ENCODE peak calls at places on chromosomes 6 and 20, in seven cellular contexts. One of them, this sample, is unnamed.

GRCh38 chr20:43323592-43323991 is 133.9 kb upstream of the PTPRT start:
- DNase-seq in adrenal gland: no peak
- DNase-seq in uterus: no peak
- DNase-seq in IMR-90: no peak
- DNase-seq in sigmoid colon: no peak
- DNase-seq in body of pancreas: no peak
- DNase-seq in tibial nerve: no peak
- DNase-seq in this sample: no peak

GRCh38 chr6:68468244-68468884 is 166.7 kb upstream of the ADGRB3 start:
- DNase-seq in adrenal gland: no peak
- DNase-seq in uterus: no peak
- DNase-seq in IMR-90: no peak
- DNase-seq in sigmoid colon: no peak
- DNase-seq in body of pancreas: no peak
- DNase-seq in tibial nerve: no peak
- DNase-seq in this sample: no peak

GRCh38 chr6:1285589-1286340 is 26.1 kb upstream of the FOXQ1 start:
- DNase-seq in adrenal gland: peak
- DNase-seq in uterus: no peak
- DNase-seq in IMR-90: peak
- DNase-seq in sigmoid colon: no peak
- DNase-seq in body of pancreas: no peak
- DNase-seq in tibial nerve: no peak
- DNase-seq in this sample: no peak

GRCh38 chr6:136791296-136792065 is 796 bp downstream of the MAP3K5 start:
- DNase-seq in adrenal gland: peak
- DNase-seq in uterus: peak
- DNase-seq in IMR-90: peak
- DNase-seq in sigmoid colon: peak
- DNase-seq in body of pancreas: peak
- DNase-seq in tibial nerve: peak
- DNase-seq in this sample: peak

GRCh38 chr20:2374346-2375125 is 6.2 kb upstream of the TGM6 start:
- DNase-seq in adrenal gland: no peak
- DNase-seq in uterus: no peak
- DNase-seq in IMR-90: no peak
- DNase-seq in sigmoid colon: no peak
- DNase-seq in body of pancreas: no peak
- DNase-seq in tibial nerve: no peak
- DNase-seq in this sample: no peak

GRCh38 chr6:19669206-19669605 is 168.0 kb upstream of the ID4 start:
- DNase-seq in adrenal gland: no peak
- DNase-seq in uterus: no peak
- DNase-seq in IMR-90: no peak
- DNase-seq in sigmoid colon: no peak
- DNase-seq in body of pancreas: no peak
- DNase-seq in tibial nerve: no peak
- DNase-seq in this sample: no peak

GRCh38 chr6:90121982-90122381 is 174.7 kb downstream of the BACH2 start:
- DNase-seq in adrenal gland: no peak
- DNase-seq in uterus: no peak
- DNase-seq in IMR-90: peak
- DNase-seq in sigmoid colon: no peak
- DNase-seq in body of pancreas: no peak
- DNase-seq in tibial nerve: no peak
- DNase-seq in this sample: no peak

GRCh38 chr6:20877008-20877937 is 343.0 kb downstream of the CDKAL1 start:
- DNase-seq in adrenal gland: peak
- DNase-seq in uterus: peak
- DNase-seq in IMR-90: peak
- DNase-seq in sigmoid colon: peak
- DNase-seq in body of pancreas: peak
- DNase-seq in tibial nerve: peak
- DNase-seq in this sample: no peak

GRCh38 chr6:93447874-93448273 is 28.5 kb upstream of the EPHA7 start:
- DNase-seq in adrenal gland: no peak
- DNase-seq in uterus: no peak
- DNase-seq in IMR-90: no peak
- DNase-seq in sigmoid colon: no peak
- DNase-seq in body of pancreas: no peak
- DNase-seq in tibial nerve: no peak
- DNase-seq in this sample: no peak

GRCh38 chr6:83113258-83113657 is 45.8 kb downstream of the DOP1A start:
- DNase-seq in adrenal gland: no peak
- DNase-seq in uterus: no peak
- DNase-seq in IMR-90: peak
- DNase-seq in sigmoid colon: no peak
- DNase-seq in body of pancreas: no peak
- DNase-seq in tibial nerve: no peak
- DNase-seq in this sample: no peak

GRCh38 chr6:33641144-33641543 is 20.0 kb downstream of the ITPR3 start:
- DNase-seq in adrenal gland: no peak
- DNase-seq in uterus: no peak
- DNase-seq in IMR-90: no peak
- DNase-seq in sigmoid colon: no peak
- DNase-seq in body of pancreas: no peak
- DNase-seq in tibial nerve: no peak
- DNase-seq in this sample: no peak

GRCh38 chr6:150373260-150373701 is 4.5 kb downstream of the IYD start:
- DNase-seq in adrenal gland: peak
- DNase-seq in uterus: no peak
- DNase-seq in IMR-90: no peak
- DNase-seq in sigmoid colon: no peak
- DNase-seq in body of pancreas: no peak
- DNase-seq in tibial nerve: peak
- DNase-seq in this sample: no peak

GRCh38 chr6:32224696-32225095 is 829 bp upstream of the NOTCH4 start:
- DNase-seq in adrenal gland: no peak
- DNase-seq in uterus: no peak
- DNase-seq in IMR-90: no peak
- DNase-seq in sigmoid colon: no peak
- DNase-seq in body of pancreas: no peak
- DNase-seq in tibial nerve: no peak
- DNase-seq in this sample: no peak

GRCh38 chr6:104462811-104463599 is 396.7 kb downstream of the HACE1 start:
- DNase-seq in adrenal gland: peak
- DNase-seq in uterus: no peak
- DNase-seq in IMR-90: no peak
- DNase-seq in sigmoid colon: no peak
- DNase-seq in body of pancreas: no peak
- DNase-seq in tibial nerve: no peak
- DNase-seq in this sample: no peak

GRCh38 chr20:57210054-57210910 is 56.2 kb downstream of the BMP7 start:
- DNase-seq in adrenal gland: no peak
- DNase-seq in uterus: no peak
- DNase-seq in IMR-90: no peak
- DNase-seq in sigmoid colon: no peak
- DNase-seq in body of pancreas: peak
- DNase-seq in tibial nerve: no peak
- DNase-seq in this sample: no peak

GRCh38 chr20:25073544-25073943 is 8.4 kb downstream of the VSX1 start:
- DNase-seq in adrenal gland: no peak
- DNase-seq in uterus: no peak
- DNase-seq in IMR-90: no peak
- DNase-seq in sigmoid colon: no peak
- DNase-seq in body of pancreas: no peak
- DNase-seq in tibial nerve: no peak
- DNase-seq in this sample: no peak

GRCh38 chr20:17856024-17856564 is 112.5 kb downstream of the SNX5 start:
- DNase-seq in adrenal gland: no peak
- DNase-seq in uterus: no peak
- DNase-seq in IMR-90: peak
- DNase-seq in sigmoid colon: no peak
- DNase-seq in body of pancreas: no peak
- DNase-seq in tibial nerve: no peak
- DNase-seq in this sample: peak

GRCh38 chr6:29887330-29887818 is 55.0 kb upstream of the HLA-A start:
- DNase-seq in adrenal gland: peak
- DNase-seq in uterus: peak
- DNase-seq in IMR-90: peak
- DNase-seq in sigmoid colon: peak
- DNase-seq in body of pancreas: peak
- DNase-seq in tibial nerve: no peak
- DNase-seq in this sample: peak

GRCh38 chr6:32369678-32370077 is 2.0 kb downstream of the TSBP1 start:
- DNase-seq in adrenal gland: peak
- DNase-seq in uterus: no peak
- DNase-seq in IMR-90: peak
- DNase-seq in sigmoid colon: no peak
- DNase-seq in body of pancreas: no peak
- DNase-seq in tibial nerve: no peak
- DNase-seq in this sample: no peak

GRCh38 chr6:37987559-37987958 is 168.0 kb downstream of the ZFAND3 start:
- DNase-seq in adrenal gland: no peak
- DNase-seq in uterus: no peak
- DNase-seq in IMR-90: no peak
- DNase-seq in sigmoid colon: no peak
- DNase-seq in body of pancreas: no peak
- DNase-seq in tibial nerve: no peak
- DNase-seq in this sample: no peak

GRCh38 chr6:149045404-149045803 is 272.1 kb upstream of the TAB2 start:
- DNase-seq in adrenal gland: no peak
- DNase-seq in uterus: no peak
- DNase-seq in IMR-90: no peak
- DNase-seq in sigmoid colon: no peak
- DNase-seq in body of pancreas: no peak
- DNase-seq in tibial nerve: no peak
- DNase-seq in this sample: no peak
- TF ChIP-seq CTCF in adrenal gland: no peak
- TF ChIP-seq CTCF in uterus: no peak
- TF ChIP-seq CTCF in IMR-90: no peak
- TF ChIP-seq CTCF in sigmoid colon: no peak
- TF ChIP-seq CTCF in body of pancreas: no peak
- TF ChIP-seq CTCF in tibial nerve: no peak
- TF ChIP-seq CTCF in this sample: no peak

DNA sequence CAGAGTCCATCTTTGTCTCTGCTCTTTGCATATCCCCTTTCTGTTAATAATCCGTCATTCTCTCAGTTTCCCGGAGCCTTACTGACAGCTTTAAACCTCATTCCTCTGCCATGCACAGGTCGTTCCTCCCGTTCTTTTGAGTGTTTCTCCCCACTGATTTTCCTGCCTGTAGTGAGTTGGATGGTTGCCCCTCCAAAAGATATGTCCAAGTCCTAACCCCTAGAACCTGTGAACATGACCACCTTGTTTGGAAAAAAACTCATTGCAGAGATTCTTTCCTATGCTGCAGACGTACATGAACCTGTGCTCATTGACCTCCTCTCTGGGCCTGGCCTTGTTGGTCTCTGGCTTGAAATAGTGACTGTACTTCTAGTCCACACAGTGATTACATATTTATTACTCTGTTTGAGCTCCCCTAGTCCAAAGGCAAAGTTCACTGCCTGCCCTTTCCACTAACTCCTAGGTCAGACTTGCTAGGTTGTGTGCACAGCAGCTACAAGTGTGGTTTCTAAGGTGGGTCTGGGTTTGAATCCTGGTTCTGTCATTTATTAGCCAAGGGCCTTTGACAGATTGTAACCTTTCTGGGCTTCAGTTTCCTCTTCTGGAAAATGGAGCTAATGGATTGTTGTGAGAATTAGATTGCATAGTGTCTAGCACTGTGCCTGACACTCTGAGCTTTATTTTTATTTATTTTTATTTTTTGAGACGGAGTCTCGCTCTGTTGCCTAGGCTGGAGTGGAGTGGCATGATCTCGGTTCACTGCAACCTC is 29.3 kb downstream of the PPARD start:
- DNase-seq in adrenal gland: no peak
- DNase-seq in uterus: no peak
- DNase-seq in IMR-90: no peak
- DNase-seq in sigmoid colon: no peak
- DNase-seq in body of pancreas: no peak
- DNase-seq in tibial nerve: no peak
- DNase-seq in this sample: no peak
- TF ChIP-seq POLR2A in adrenal gland: no peak
- TF ChIP-seq POLR2A in uterus: no peak
- TF ChIP-seq POLR2A in IMR-90: no peak
- TF ChIP-seq POLR2A in sigmoid colon: no peak
- TF ChIP-seq POLR2A in body of pancreas: no peak
- TF ChIP-seq POLR2A in tibial nerve: no peak
- TF ChIP-seq POLR2A in this sample: no peak

DNA sequence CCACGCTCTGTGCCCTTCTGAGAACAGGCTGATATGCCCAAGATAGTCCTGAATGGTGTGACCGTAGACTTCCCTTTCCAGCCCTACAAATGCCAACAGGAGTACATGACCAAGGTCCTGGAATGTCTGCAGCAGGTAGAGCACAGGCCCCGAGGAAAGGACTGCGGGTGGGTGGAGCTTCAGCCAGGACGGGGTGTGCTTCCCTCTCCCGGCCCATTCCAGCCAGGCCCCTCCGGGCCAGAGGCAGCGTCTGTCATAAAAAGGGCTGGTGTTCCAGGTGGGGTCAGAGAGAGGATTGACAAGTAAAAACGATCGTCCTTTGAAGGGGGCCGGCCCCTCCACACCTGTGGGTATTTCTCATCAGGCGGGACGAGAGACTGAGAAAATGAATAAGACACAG is 1.3 kb downstream of the RTEL1 start:
- DNase-seq in adrenal gland: no peak
- DNase-seq in uterus: no peak
- DNase-seq in IMR-90: no peak
- DNase-seq in sigmoid colon: peak
- DNase-seq in body of pancreas: no peak
- DNase-seq in tibial nerve: no peak
- DNase-seq in this sample: peak
- H3K27ac ChIP-seq in adrenal gland: peak
- H3K27ac ChIP-seq in uterus: peak
- H3K27ac ChIP-seq in IMR-90: peak
- H3K27ac ChIP-seq in sigmoid colon: peak
- H3K27ac ChIP-seq in body of pancreas: no peak
- H3K27ac ChIP-seq in tibial nerve: no peak
- H3K27ac ChIP-seq in this sample: peak

DNA sequence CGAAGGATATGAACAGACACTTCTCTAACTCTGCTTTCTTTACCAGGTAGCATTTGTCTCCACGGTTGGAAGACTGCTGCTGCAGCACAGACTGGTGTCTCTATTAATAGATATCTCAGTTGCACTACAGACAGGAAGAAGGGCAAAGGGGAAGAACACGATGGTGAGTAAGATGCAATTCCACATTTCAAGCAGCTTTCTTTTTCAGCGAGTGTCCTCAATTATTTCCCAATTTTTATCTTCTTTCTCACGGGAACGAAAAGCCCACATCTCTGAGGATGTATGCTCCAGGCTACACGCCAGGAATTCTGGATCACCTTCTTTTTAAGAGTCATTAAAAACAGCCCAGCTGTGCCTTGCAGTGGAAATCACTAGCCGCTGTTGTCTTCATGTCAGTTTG is 311.6 kb upstream of the ECI2 start:
- DNase-seq in adrenal gland: peak
- DNase-seq in uterus: no peak
- DNase-seq in IMR-90: peak
- DNase-seq in sigmoid colon: no peak
- DNase-seq in body of pancreas: no peak
- DNase-seq in tibial nerve: no peak
- DNase-seq in this sample: no peak
- TF ChIP-seq CTCF in adrenal gland: no peak
- TF ChIP-seq CTCF in uterus: no peak
- TF ChIP-seq CTCF in IMR-90: no peak
- TF ChIP-seq CTCF in sigmoid colon: no peak
- TF ChIP-seq CTCF in body of pancreas: no peak
- TF ChIP-seq CTCF in tibial nerve: no peak
- TF ChIP-seq CTCF in this sample: no peak

GRCh38 chr20:62112368-62112767 is 9.9 kb upstream of the LSM14B start:
- DNase-seq in adrenal gland: no peak
- DNase-seq in uterus: no peak
- DNase-seq in IMR-90: no peak
- DNase-seq in sigmoid colon: no peak
- DNase-seq in body of pancreas: no peak
- DNase-seq in tibial nerve: no peak
- DNase-seq in this sample: no peak
- TF ChIP-seq POLR2A in adrenal gland: no peak
- TF ChIP-seq POLR2A in uterus: no peak
- TF ChIP-seq POLR2A in IMR-90: no peak
- TF ChIP-seq POLR2A in sigmoid colon: no peak
- TF ChIP-seq POLR2A in body of pancreas: no peak
- TF ChIP-seq POLR2A in tibial nerve: no peak
- TF ChIP-seq POLR2A in this sample: no peak